ENCODE peak calls at places on chromosomes 13 and 19, in four cellular contexts. P is activated naive CD8-positive, alpha-beta T cell treated with anti-CD3 and anti-CD28 coated beads for 36 hours; Z is A172; H is dorsolateral prefrontal cortex. V is an unnamed sample.

GRCh38 chr19:3509566-3509989 is 3.5 kb downstream of the FZR1 start:
- DNase-seq in P (peak), H (peak), Z (peak), V (no peak)

GRCh38 chr13:25692156-25692555 is 320.4 kb downstream of the ATP8A2 start:
- DNase-seq in Z (no peak), H (no peak), P (no peak), V (no peak)

GRCh38 chr19:35569281-35569781 is 5.9 kb upstream of the ATP4A start:
- DNase-seq in Z (no peak), H (no peak), P (no peak), V (no peak)

GRCh38 chr13:52931913-52932312 is 83.5 kb upstream of the PCDH8 start:
- DNase-seq in H (no peak), Z (no peak), P (no peak), V (no peak)

GRCh38 chr13:20387441-20387971 is 138.2 kb downstream of the CRYL1 start:
- DNase-seq in Z (no peak), P (no peak), H (no peak), V (no peak)

GRCh38 chr19:9945319-9945966 is 9.1 kb upstream of the OLFM2 start:
- DNase-seq in P (no peak), H (peak), Z (peak), V (peak)

GRCh38 chr19:29860492-29860891 is 48.7 kb downstream of the CCNE1 start:
- DNase-seq in P (no peak), H (no peak), Z (peak), V (no peak)

GRCh38 chr19:6806488-6806887 is 34.0 kb downstream of the VAV1 start:
- DNase-seq in H (no peak), P (no peak), Z (peak), V (no peak)

GRCh38 chr19:38686530-38686888 is 39.1 kb downstream of the ACTN4 start:
- DNase-seq in Z (no peak), P (peak), H (no peak), V (no peak)

GRCh38 chr13:46176756-46177155 is 5.2 kb downstream of the LCP1 start:
- DNase-seq in P (no peak), Z (no peak), H (no peak), V (no peak)

GRCh38 chr19:43699506-43700367 is 16.1 kb upstream of the IRGC start:
- DNase-seq in Z (no peak), P (no peak), H (peak), V (peak)

GRCh38 chr13:59846845-59847620 is 316.7 kb downstream of the DIAPH3 start:
- DNase-seq in Z (no peak), P (no peak), H (no peak), V (no peak)

GRCh38 chr19:5225486-5226345 is 114.9 kb downstream of the PTPRS start:
- DNase-seq in Z (no peak), H (no peak), P (peak), V (no peak)

GRCh38 chr13:49784886-49785570 is 7.5 kb downstream of the KPNA3 start:
- DNase-seq in P (no peak), Z (no peak), H (no peak), V (no peak)

GRCh38 chr19:28686741-28687140 is 526.2 kb downstream of the UQCRFS1 start:
- DNase-seq in H (no peak), P (no peak), Z (no peak), V (no peak)

GRCh38 chr13:109243311-109243951 is 543.0 kb downstream of the IRS2 start:
- DNase-seq in H (no peak), P (no peak), Z (peak), V (no peak)

GRCh38 chr13:21018220-21018619 is 43.2 kb downstream of the LATS2 start:
- DNase-seq in Z (no peak), H (no peak), P (no peak), V (no peak)

V was measured in head of caudate nucleus.